ENCODE peak calls at places on chromosomes 1 and 21, in seven cellular contexts. U is AG04450; C is GM12865; K is uterus; G is mammary epithelial cell; P is CD8-positive, alpha-beta T cell; H is choroid plexus epithelial cell. N is an unnamed sample.

GRCh38 chr21:35265170-35265877 is 216.2 kb upstream of the RUNX1 start:
- DNase-seq in P (no peak), K (no peak), C (no peak), G (peak; percentile 94), H (peak; percentile 35), U (no peak), N (no peak)

GRCh38 chr1:222552882-222553281 is 5.0 kb upstream of the HHIPL2 start:
- DNase-seq in P (no peak), U (no peak), C (no peak), G (no peak), K (no peak), H (no peak), N (no peak)

GRCh38 chr1:208242829-208243521 is 1.2 kb downstream of the PLXNA2 start:
- DNase-seq in U (no peak), H (no peak), G (peak; percentile 45), P (no peak), C (no peak), K (no peak), N (peak; percentile 43)

GRCh38 chr21:36470294-36470693 is 9.6 kb downstream of the CLDN14 start:
- DNase-seq in U (no peak), K (no peak), G (no peak), P (no peak), C (no peak), H (peak; percentile 63), N (no peak)

GRCh38 chr1:3436451-3436850 is 18.0 kb upstream of the ARHGEF16 start:
- DNase-seq in U (no peak), P (no peak), K (no peak), H (no peak), C (no peak), G (no peak), N (no peak)

GRCh38 chr1:156814571-156815260 is 1.9 kb downstream of the SH2D2A start:
- DNase-seq in U (no peak), P (no peak), G (no peak), K (no peak), C (no peak), H (no peak), N (no peak)

GRCh38 chr1:230321741-230322420 is 104.3 kb downstream of the PGBD5 start:
- DNase-seq in K (no peak), C (no peak), P (no peak), U (no peak), H (no peak), G (no peak), N (no peak)

GRCh38 chr1:169186106-169186505 is 79.6 kb downstream of the ATP1B1 start:
- DNase-seq in H (peak; percentile 14), K (no peak), U (no peak), P (no peak), G (no peak), C (no peak), N (no peak)

GRCh38 chr1:40363721-40364120 is 9.8 kb upstream of the SMAP2 start:
- DNase-seq in H (no peak), C (peak; percentile 78), G (no peak), K (no peak), U (no peak), P (no peak), N (no peak)

GRCh38 chr21:38853421-38853919 is 47.7 kb downstream of the ETS2 start:
- DNase-seq in K (no peak), U (peak; percentile 82), P (no peak), C (peak; percentile 39), G (peak; percentile 98), H (peak; percentile 93), N (no peak)

GRCh38 chr1:93346472-93346991 is 825 bp downstream of the DR1 start:
- DNase-seq in U (no peak), K (no peak), P (peak; percentile 15), C (peak; percentile 47), G (peak; percentile 49), H (no peak), N (no peak)

GRCh38 chr1:35894183-35894582 is 11.2 kb downstream of the AGO1 start:
- DNase-seq in G (no peak), C (peak; percentile 71), H (peak; percentile 55), K (no peak), P (no peak), U (no peak), N (no peak)

GRCh38 chr1:32580348-32581017 is 41.3 kb downstream of the ZBTB8A start:
- DNase-seq in G (no peak), U (no peak), K (no peak), C (no peak), P (no peak), H (no peak), N (no peak)

GRCh38 chr1:118144777-118145176 is 40.3 kb downstream of the SPAG17 start:
- DNase-seq in K (no peak), H (peak; percentile 28), P (no peak), C (no peak), G (no peak), U (no peak), N (no peak)

GRCh38 chr1:113940365-113941244 is 11.5 kb downstream of the HIPK1 start:
- DNase-seq in C (peak; percentile 56), G (no peak), P (peak; percentile 31), U (no peak), K (no peak), H (peak; percentile 51), N (no peak)

GRCh38 chr1:201691716-201692115 is 137.2 kb upstream of the IPO9 start:
- DNase-seq in P (no peak), H (no peak), G (no peak), C (no peak), K (no peak), U (no peak), N (no peak)

GRCh38 chr1:68294354-68295066 is 62.2 kb upstream of the WLS start:
- DNase-seq in C (no peak), H (peak; percentile 46), K (no peak), U (no peak), P (no peak), G (no peak), N (no peak)

GRCh38 chr1:77781683-77782082 is 2.2 kb downstream of the MIGA1 start:
- DNase-seq in U (no peak), P (no peak), C (no peak), K (no peak), G (no peak), H (no peak), N (no peak)

GRCh38 chr1:230423261-230423660 is 2.9 kb downstream of the PGBD5 start:
- DNase-seq in P (no peak), H (no peak), G (no peak), K (no peak), C (no peak), U (no peak), N (no peak)

GRCh38 chr1:242240061-242240460 is 241.2 kb upstream of the MAP1LC3C start:
- DNase-seq in P (no peak), G (no peak), H (no peak), C (no peak), U (no peak), K (no peak), N (no peak)

GRCh38 chr1:198498881-198499280 is 41.6 kb downstream of the ATP6V1G3 start:
- DNase-seq in G (peak; percentile 55), H (peak; percentile 35), P (no peak), U (no peak), C (no peak), K (no peak), N (no peak)

GRCh38 chr1:111422546-111423391 is 4.8 kb downstream of the OVGP1 start:
- DNase-seq in U (no peak), H (no peak), C (no peak), P (no peak), G (peak; percentile 86), K (no peak), N (no peak)

GRCh38 chr1:76677775-76678405 is 189.4 kb upstream of the ST6GALNAC5 start:
- DNase-seq in K (no peak), U (no peak), P (no peak), G (no peak), C (no peak), H (no peak), N (no peak)

GRCh38 chr1:222798111-222798510 is 16.7 kb upstream of the DISP1 start:
- DNase-seq in C (no peak), U (no peak), H (peak; percentile 70), K (no peak), G (peak; percentile 56), P (no peak), N (no peak)

GRCh38 chr1:2300851-2301606 is 72.9 kb downstream of the SKI start:
- DNase-seq in U (no peak), P (peak; percentile 87), K (peak; percentile 71), G (no peak), C (peak; percentile 90), H (peak; percentile 64), N (no peak)

GRCh38 chr21:41316200-41316599 is 401 bp upstream of the FAM3B start:
- DNase-seq in H (no peak), U (no peak), G (no peak), P (no peak), C (no peak), K (no peak), N (no peak)

GRCh38 chr1:159933347-159933746 is 8.0 kb upstream of the TAGLN2 start:
- DNase-seq in U (no peak), C (no peak), H (no peak), P (no peak), G (peak; percentile 68), K (no peak), N (no peak)

GRCh38 chr1:159934136-159935039 is 9.1 kb upstream of the TAGLN2 start:
- DNase-seq in K (no peak), P (no peak), H (no peak), U (no peak), G (no peak), C (no peak), N (no peak)

GRCh38 chr1:159930634-159931033 is 5.3 kb upstream of the TAGLN2 start:
- DNase-seq in P (no peak), U (no peak), K (no peak), G (no peak), C (no peak), H (no peak), N (no peak)

GRCh38 chr1:159931101-159931816 is 6.0 kb upstream of the TAGLN2 start:
- DNase-seq in P (no peak), C (no peak), U (no peak), K (no peak), G (no peak), H (no peak), N (no peak)

GRCh38 chr1:159932296-159933285 is 7.3 kb upstream of the TAGLN2 start:
- DNase-seq in C (no peak), K (no peak), G (peak; percentile 64), P (no peak), H (peak; percentile 46), U (no peak), N (no peak)
- TF ChIP-seq CTCF in C (no peak), K (no peak), G (no peak), P (no peak), H (peak; percentile 2), U (no peak), N (no peak)

GRCh38 chr1:119516680-119517079 is 9.7 kb downstream of the HSD3B1 start:
- DNase-seq in P (no peak), U (no peak), H (no peak), K (no peak), C (peak; percentile 5), G (no peak), N (no peak)
- TF ChIP-seq CTCF in P (no peak), U (no peak), H (no peak), K (no peak), C (no peak), G (no peak), N (peak; percentile 21)

GRCh38 chr1:17723684-17724083 is 31.4 kb upstream of the ACTL8 start:
- DNase-seq in K (no peak), G (no peak), H (no peak), C (no peak), U (no peak), P (no peak), N (no peak)
- TF ChIP-seq CTCF in K (no peak), G (no peak), H (peak; percentile 50), C (no peak), U (peak; percentile 36), P (no peak), N (peak; percentile 13)

GRCh38 chr1:6002714-6003501 is 10.7 kb upstream of the NPHP4 start:
- DNase-seq in H (no peak), C (no peak), P (no peak), K (no peak), G (no peak), U (no peak), N (no peak)
- TF ChIP-seq CTCF in H (no peak), C (no peak), P (no peak), K (no peak), G (no peak), U (no peak), N (peak; percentile 30)

N was measured in progenitor cell of endocrine pancreas.